ENCODE peak calls at places on chromosomes 4 and X, in five cellular contexts. Z is aorta, Q is neural progenitor cell, L is tibial nerve, N is heart right ventricle. G is an unnamed sample. For H3K4me1, the result is how much of the 10 kb centered on the place peaks cover.

GRCh38 chr4:105162123-105162796 is 15.6 kb downstream of the TET2 start:
- DNase-seq in Z (no peak), Q (no peak), L (no peak), N (no peak), G (no peak)

GRCh38 chr4:123870283-123870876 is 473.8 kb downstream of the SPRY1 start:
- DNase-seq in Z (no peak), Q (no peak), L (no peak), N (no peak), G (no peak)

GRCh38 chr4:144399927-144400326 is 246.0 kb upstream of the HHIP start:
- DNase-seq in Z (peak), Q (no peak), L (no peak), N (no peak), G (no peak)

GRCh38 chr4:98746530-98746929 is 88.1 kb upstream of the TSPAN5 start:
- DNase-seq in Z (no peak), Q (no peak), L (no peak), N (no peak), G (no peak)

GRCh38 chr4:174228988-174229387 is 54.5 kb downstream of the FBXO8 start:
- DNase-seq in Z (no peak), Q (no peak), L (no peak), N (no peak), G (no peak)

GRCh38 chrX:18855919-18856644 is 127.8 kb downstream of the PHKA2 start:
- DNase-seq in Z (no peak), Q (no peak), L (no peak), N (no peak), G (no peak)

GRCh38 chr4:54215379-54216072 is 13.6 kb upstream of the PDGFRA start:
- DNase-seq in Z (no peak), Q (no peak), L (no peak), N (no peak), G (no peak)

GRCh38 chr4:164402554-164402953 is 351.4 kb upstream of the SMIM31 start:
- DNase-seq in Z (no peak), Q (no peak), L (no peak), N (no peak), G (no peak)

GRCh38 chr4:8854866-8855265 is 16.8 kb downstream of the HMX1 start:
- DNase-seq in Z (peak), Q (no peak), L (no peak), N (no peak), G (no peak)

GRCh38 chr4:28886934-28887333 is 1833.2 kb upstream of the PCDH7 start:
- DNase-seq in Z (no peak), Q (no peak), L (no peak), N (no peak), G (no peak)

GRCh38 chr4:7506572-7506971 is 71.8 kb upstream of the PSAPL1 start:
- DNase-seq in Z (no peak), Q (no peak), L (no peak), N (no peak), G (no peak)

GRCh38 chr4:159455675-159456235 is 352.9 kb downstream of the RAPGEF2 start:
- DNase-seq in Z (no peak), Q (peak), L (no peak), N (no peak), G (no peak)

GRCh38 chrX:134990475-134991473 is at the start of gene SMIM10:
- DNase-seq in Z (peak), Q (peak), L (peak), N (peak), G (peak)

GRCh38 chr4:168021666-168022065 is 70.7 kb upstream of the ANXA10 start:
- DNase-seq in Z (no peak), Q (no peak), L (no peak), N (no peak), G (no peak)

GRCh38 chr4:182578402-182578801 is 335.2 kb downstream of the TENM3 start:
- DNase-seq in Z (no peak), Q (no peak), L (no peak), N (no peak), G (peak)

GRCh38 chr4:164807611-164808010 is 53.7 kb downstream of the SMIM31 start:
- DNase-seq in Z (no peak), Q (peak), L (no peak), N (no peak), G (peak)

GRCh38 chrX:36160056-36160455 is 240.5 kb downstream of the CFAP47 start:
- DNase-seq in Z (no peak), Q (no peak), L (no peak), N (no peak), G (no peak)

GRCh38 chrX:111164728-111165127 is 68.7 kb downstream of the PAK3 start:
- DNase-seq in Z (no peak), Q (peak), L (no peak), N (no peak), G (no peak)

GRCh38 chr4:10024303-10024702 is 3.0 kb upstream of the SLC2A9 start:
- DNase-seq in Z (peak), Q (no peak), L (no peak), N (no peak), G (no peak)

GRCh38 chrX:18424482-18425198 is 768 bp upstream of the CDKL5 start:
- DNase-seq in Z (peak), Q (peak), L (no peak), N (no peak), G (no peak)

GRCh38 chrX:153853180-153853901 is 23.0 kb upstream of the PDZD4 start:
- DNase-seq in Z (no peak), Q (no peak), L (no peak), N (no peak), G (no peak)

GRCh38 chr4:25810815-25811690 is 51.7 kb downstream of the SEL1L3 start:
- DNase-seq in Z (no peak), Q (no peak), L (no peak), N (no peak), G (no peak)

GRCh38 chr4:155564880-155565279 is 101.8 kb upstream of the GUCY1A1 start:
- DNase-seq in Z (no peak), Q (no peak), L (no peak), N (no peak), G (no peak)

GRCh38 chr4:155566241-155566823 is 100.3 kb upstream of the GUCY1A1 start:
- DNase-seq in Z (no peak), Q (no peak), L (no peak), N (no peak), G (no peak)

GRCh38 chr4:155559915-155560314 is 106.7 kb upstream of the GUCY1A1 start:
- DNase-seq in Z (no peak), Q (no peak), L (no peak), N (no peak), G (no peak)

GRCh38 chr4:155565330-155565729 is 101.3 kb upstream of the GUCY1A1 start:
- DNase-seq in Z (no peak), Q (no peak), L (no peak), N (no peak), G (no peak)

DNA sequence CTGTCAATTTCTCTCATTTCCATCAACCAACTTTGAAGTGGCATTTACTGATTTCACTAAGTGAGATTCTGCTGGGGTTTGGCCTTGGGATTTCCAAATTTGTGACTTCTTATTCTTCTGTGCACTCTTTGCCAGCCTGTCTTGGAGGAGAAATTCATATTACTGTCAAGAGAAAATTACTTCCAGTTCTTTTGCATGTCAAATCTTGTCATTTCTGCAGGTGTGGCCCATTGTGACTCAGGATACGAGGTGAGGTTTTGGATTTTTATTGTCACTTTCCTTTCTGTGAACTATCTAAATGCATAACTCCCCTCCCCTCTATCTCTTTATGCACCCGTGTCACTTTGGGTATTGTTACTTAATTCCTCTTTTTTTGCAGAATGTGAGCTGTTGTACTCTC is 102.6 kb upstream of the GUCY1A1 start:
- DNase-seq in Z (no peak), Q (no peak), L (no peak), N (no peak), G (no peak)
- H3K4me1 ChIP-seq in Z (under half), Q (under half), L (under half), N (under half), G (under half)

GRCh38 chr4:76209876-76210275 is 3.7 kb downstream of the SCARB2 start:
- DNase-seq in Z (no peak), Q (no peak), L (no peak), N (no peak), G (no peak)
- H3K4me1 ChIP-seq in Z (under half), Q (under half), L (half or more), N (half or more), G (under half)

DNA sequence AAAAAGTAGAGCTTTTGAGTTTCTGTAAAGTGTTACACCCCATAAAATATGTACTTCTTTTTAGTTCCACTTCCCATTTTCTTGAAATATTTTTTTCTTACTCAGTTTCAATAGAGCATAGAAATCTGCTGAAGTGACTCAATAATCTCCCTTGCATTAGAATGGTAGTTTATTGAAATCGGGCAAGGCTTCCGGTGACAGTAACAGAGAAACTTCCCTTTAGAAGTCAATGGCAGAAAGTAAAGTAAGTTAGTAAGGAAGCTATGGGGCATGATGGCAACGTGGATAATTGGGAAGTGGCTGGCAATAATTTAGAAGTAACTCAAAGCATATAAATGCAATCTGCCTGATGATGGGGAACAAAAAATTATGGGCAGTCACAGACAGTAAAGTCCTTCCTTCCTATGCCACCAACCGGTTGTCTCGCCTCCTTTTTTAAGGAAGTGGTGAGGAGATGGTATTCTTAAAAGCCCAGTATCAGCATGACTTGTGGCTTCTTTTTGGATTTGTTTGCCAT is 7.6 kb downstream of the CYBB start:
- DNase-seq in Z (no peak), Q (no peak), L (no peak), N (no peak), G (no peak)
- H3K4me1 ChIP-seq in Z (under half), Q (under half), L (under half), N (under half), G (under half)

GRCh38 chrX:65695849-65696248 is 28.4 kb downstream of the MSN start:
- DNase-seq in Z (no peak), Q (no peak), L (no peak), N (no peak), G (no peak)
- H3K4me1 ChIP-seq in Z (under half), Q (under half), L (half or more), N (half or more), G (half or more)